ENCODE peak calls at places on chromosome 13, in six cellular contexts. One of them, this sample, is unnamed.

GRCh38 chr13:54305377-54305776 is 1276.8 kb downstream of the OLFM4 start:
- DNase-seq in A549: no peak
- DNase-seq in K562: no peak
- DNase-seq in HCT116: no peak
- DNase-seq in GM12878: no peak
- DNase-seq in SK-N-SH: no peak
- DNase-seq in this sample: no peak

GRCh38 chr13:80923907-80924306 is 583.0 kb upstream of the SPRY2 start:
- DNase-seq in HCT116: no peak
- DNase-seq in A549: no peak
- DNase-seq in K562: no peak
- DNase-seq in SK-N-SH: peak
- DNase-seq in GM12878: no peak
- DNase-seq in this sample: no peak

GRCh38 chr13:97113231-97114001 is 108.7 kb upstream of the MBNL2 start:
- DNase-seq in A549: no peak
- DNase-seq in K562: no peak
- DNase-seq in GM12878: no peak
- DNase-seq in SK-N-SH: no peak
- DNase-seq in HCT116: no peak
- DNase-seq in this sample: no peak

GRCh38 chr13:50365683-50366391 is 350.6 kb downstream of the KCNRG start:
- DNase-seq in HCT116: no peak
- DNase-seq in A549: peak
- DNase-seq in K562: no peak
- DNase-seq in GM12878: peak
- DNase-seq in SK-N-SH: no peak
- DNase-seq in this sample: peak

GRCh38 chr13:109400192-109400591 is 386.2 kb downstream of the IRS2 start:
- DNase-seq in HCT116: no peak
- DNase-seq in K562: no peak
- DNase-seq in A549: no peak
- DNase-seq in SK-N-SH: no peak
- DNase-seq in GM12878: no peak
- DNase-seq in this sample: no peak

GRCh38 chr13:35278917-35279316 is 197.6 kb downstream of the MAB21L1 start:
- DNase-seq in K562: no peak
- DNase-seq in A549: no peak
- DNase-seq in SK-N-SH: no peak
- DNase-seq in GM12878: no peak
- DNase-seq in HCT116: no peak
- DNase-seq in this sample: no peak

GRCh38 chr13:108322206-108322824 is 52.8 kb downstream of the TNFSF13B start:
- DNase-seq in HCT116: peak
- DNase-seq in SK-N-SH: peak
- DNase-seq in K562: peak
- DNase-seq in A549: peak
- DNase-seq in GM12878: peak
- DNase-seq in this sample: peak

GRCh38 chr13:22944378-22944777 is 236.4 kb upstream of the SGCG start:
- DNase-seq in HCT116: no peak
- DNase-seq in GM12878: no peak
- DNase-seq in A549: no peak
- DNase-seq in K562: no peak
- DNase-seq in SK-N-SH: no peak
- DNase-seq in this sample: no peak

GRCh38 chr13:40562975-40563349 is 103.5 kb downstream of the FOXO1 start:
- DNase-seq in GM12878: no peak
- DNase-seq in A549: no peak
- DNase-seq in SK-N-SH: no peak
- DNase-seq in HCT116: no peak
- DNase-seq in K562: no peak
- DNase-seq in this sample: no peak

GRCh38 chr13:112120031-112120373 is 53.1 kb downstream of the SOX1 start:
- DNase-seq in A549: no peak
- DNase-seq in K562: no peak
- DNase-seq in SK-N-SH: no peak
- DNase-seq in GM12878: no peak
- DNase-seq in HCT116: no peak
- DNase-seq in this sample: no peak

GRCh38 chr13:27559714-27560113 is 60.6 kb downstream of the LNX2 start:
- DNase-seq in SK-N-SH: no peak
- DNase-seq in K562: no peak
- DNase-seq in GM12878: peak
- DNase-seq in HCT116: no peak
- DNase-seq in A549: no peak
- DNase-seq in this sample: no peak

GRCh38 chr13:29497137-29497654 is 98.3 kb downstream of the SLC7A1 start:
- DNase-seq in GM12878: no peak
- DNase-seq in A549: no peak
- DNase-seq in K562: no peak
- DNase-seq in SK-N-SH: no peak
- DNase-seq in HCT116: no peak
- DNase-seq in this sample: no peak

GRCh38 chr13:114140131-114140908 is 7.9 kb upstream of the RASA3 start:
- DNase-seq in K562: no peak
- DNase-seq in A549: no peak
- DNase-seq in GM12878: no peak
- DNase-seq in SK-N-SH: no peak
- DNase-seq in HCT116: no peak
- DNase-seq in this sample: no peak

GRCh38 chr13:114141261-114141996 is 9.0 kb upstream of the RASA3 start:
- DNase-seq in SK-N-SH: no peak
- DNase-seq in A549: no peak
- DNase-seq in HCT116: no peak
- DNase-seq in K562: no peak
- DNase-seq in GM12878: no peak
- DNase-seq in this sample: no peak

GRCh38 chr13:114142137-114142550 is 9.7 kb upstream of the RASA3 start:
- DNase-seq in SK-N-SH: peak
- DNase-seq in A549: no peak
- DNase-seq in K562: no peak
- DNase-seq in HCT116: no peak
- DNase-seq in GM12878: no peak
- DNase-seq in this sample: no peak

GRCh38 chr13:114142640-114143490 is 10.4 kb upstream of the RASA3 start:
- DNase-seq in A549: no peak
- DNase-seq in K562: no peak
- DNase-seq in GM12878: no peak
- DNase-seq in SK-N-SH: peak
- DNase-seq in HCT116: no peak
- DNase-seq in this sample: no peak

DNA sequence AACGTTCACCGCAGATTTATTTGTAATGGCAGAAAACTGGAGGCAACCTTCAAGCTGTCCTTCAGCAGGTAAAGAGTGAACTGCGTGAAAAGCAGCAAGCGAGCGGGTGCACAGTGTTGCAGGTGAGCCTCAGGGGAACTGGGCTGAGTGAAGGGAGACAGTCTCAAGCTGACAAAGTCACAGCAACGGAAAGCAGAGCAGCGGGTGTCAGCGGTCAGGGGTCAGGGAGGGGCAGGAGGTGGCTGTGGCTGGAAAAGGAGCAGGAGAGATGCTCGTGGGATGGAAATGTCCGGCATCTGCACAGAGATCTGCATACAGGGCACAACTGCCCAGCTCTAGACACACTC is 8.5 kb upstream of the RASA3 start:
- DNase-seq in HCT116: no peak
- DNase-seq in K562: no peak
- DNase-seq in A549: no peak
- DNase-seq in SK-N-SH: no peak
- DNase-seq in GM12878: no peak
- DNase-seq in this sample: no peak
- TF ChIP-seq MAX in HCT116: no peak
- TF ChIP-seq MAX in K562: no peak
- TF ChIP-seq MAX in A549: no peak
- TF ChIP-seq MAX in SK-N-SH: no peak
- TF ChIP-seq MAX in GM12878: no peak
- TF ChIP-seq MAX in this sample: no peak

GRCh38 chr13:43134896-43135295 is 111.5 kb downstream of the DNAJC15 start:
- DNase-seq in HCT116: no peak
- DNase-seq in GM12878: no peak
- DNase-seq in SK-N-SH: no peak
- DNase-seq in A549: no peak
- DNase-seq in K562: no peak
- DNase-seq in this sample: no peak

GRCh38 chr13:43129511-43130130 is 106.2 kb downstream of the DNAJC15 start:
- DNase-seq in K562: no peak
- DNase-seq in SK-N-SH: peak
- DNase-seq in A549: no peak
- DNase-seq in GM12878: no peak
- DNase-seq in HCT116: no peak
- DNase-seq in this sample: no peak

GRCh38 chr13:43133792-43134191 is 110.4 kb downstream of the DNAJC15 start:
- DNase-seq in GM12878: no peak
- DNase-seq in SK-N-SH: no peak
- DNase-seq in K562: no peak
- DNase-seq in HCT116: no peak
- DNase-seq in A549: no peak
- DNase-seq in this sample: no peak

GRCh38 chr13:43132911-43133310 is 109.5 kb downstream of the DNAJC15 start:
- DNase-seq in K562: no peak
- DNase-seq in GM12878: no peak
- DNase-seq in A549: no peak
- DNase-seq in SK-N-SH: no peak
- DNase-seq in HCT116: no peak
- DNase-seq in this sample: no peak

GRCh38 chr13:43132228-43132627 is 108.8 kb downstream of the DNAJC15 start:
- DNase-seq in GM12878: no peak
- DNase-seq in HCT116: peak
- DNase-seq in SK-N-SH: no peak
- DNase-seq in K562: peak
- DNase-seq in A549: peak
- DNase-seq in this sample: peak
- TF ChIP-seq REST in GM12878: no peak
- TF ChIP-seq REST in HCT116: no peak
- TF ChIP-seq REST in SK-N-SH: no peak
- TF ChIP-seq REST in K562: no peak
- TF ChIP-seq REST in A549: no peak
- TF ChIP-seq REST in this sample: no peak

GRCh38 chr13:65133094-65133493 is 2097.0 kb downstream of the PCDH9 start:
- DNase-seq in SK-N-SH: no peak
- DNase-seq in A549: peak
- DNase-seq in HCT116: peak
- DNase-seq in GM12878: no peak
- DNase-seq in K562: no peak
- DNase-seq in this sample: no peak
- TF ChIP-seq MAX in SK-N-SH: no peak
- TF ChIP-seq MAX in A549: no peak
- TF ChIP-seq MAX in HCT116: peak
- TF ChIP-seq MAX in GM12878: no peak
- TF ChIP-seq MAX in K562: no peak
- TF ChIP-seq MAX in this sample: no peak

DNA sequence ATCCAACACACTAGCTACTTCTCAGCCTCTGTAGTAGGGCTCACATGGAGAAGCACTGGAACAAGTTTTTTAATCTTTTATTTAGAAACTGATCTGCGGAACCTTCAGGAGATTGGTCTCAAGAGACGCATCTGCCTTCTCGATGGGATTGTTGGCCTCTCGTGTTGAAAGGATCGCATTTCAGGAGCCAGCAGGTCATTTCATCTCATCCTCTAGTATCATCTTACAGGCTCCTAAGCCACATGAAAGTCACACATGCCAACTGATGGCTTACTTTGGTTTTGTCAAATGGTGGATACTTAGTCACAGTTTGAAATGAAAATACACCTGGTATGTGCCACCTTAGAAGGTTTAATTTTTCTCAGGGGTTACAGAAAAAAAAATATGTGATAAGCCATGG is 1703.6 kb downstream of the EFNB2 start:
- DNase-seq in K562: no peak
- DNase-seq in GM12878: no peak
- DNase-seq in HCT116: no peak
- DNase-seq in SK-N-SH: no peak
- DNase-seq in A549: no peak
- DNase-seq in this sample: no peak
- TF ChIP-seq REST in K562: no peak
- TF ChIP-seq REST in GM12878: no peak
- TF ChIP-seq REST in HCT116: no peak
- TF ChIP-seq REST in SK-N-SH: no peak
- TF ChIP-seq REST in A549: no peak
- TF ChIP-seq REST in this sample: no peak